ENCODE peak calls at places on chromosomes 11 and 22, in six cellular contexts. Z is lower lobe of right lung, O is PC-3, B is gastrocnemius medialis, T is ovary, D is sigmoid colon. Y is an unnamed sample. For H3K4me1, the result is how much of the 10 kb centered on the place peaks cover.

GRCh38 chr11:29019960-29020683 is 911.9 kb downstream of the METTL15 start:
- DNase-seq in Z (no peak), O (peak), B (no peak), T (no peak), D (no peak), Y (no peak)

GRCh38 chr22:47218671-47219070 is 456.2 kb downstream of the TBC1D22A start:
- DNase-seq in Z (no peak), O (no peak), B (no peak), T (no peak), D (peak), Y (no peak)

GRCh38 chr11:78921517-78921916 is 346.9 kb upstream of the NARS2 start:
- DNase-seq in Z (no peak), O (no peak), B (no peak), T (no peak), D (no peak), Y (no peak)

GRCh38 chr11:75024068-75024449 is 35.3 kb downstream of the NEU3 start:
- DNase-seq in Z (no peak), O (no peak), B (no peak), T (no peak), D (no peak), Y (no peak)

GRCh38 chr11:122731500-122731913 is 76.0 kb downstream of the UBASH3B start:
- DNase-seq in Z (no peak), O (peak), B (no peak), T (no peak), D (no peak), Y (no peak)

GRCh38 chr11:13321431-13321830 is 43.8 kb downstream of the BMAL1 start:
- DNase-seq in Z (no peak), O (no peak), B (no peak), T (no peak), D (no peak), Y (no peak)

GRCh38 chr11:85941380-85941973 is 86.3 kb downstream of the CCDC83 start:
- DNase-seq in Z (no peak), O (peak), B (peak), T (peak), D (peak), Y (peak)

GRCh38 chr11:119758291-119758690 is 29.3 kb upstream of the NECTIN1 start:
- DNase-seq in Z (no peak), O (no peak), B (no peak), T (no peak), D (no peak), Y (no peak)

GRCh38 chr11:34601085-34601444 is 19.8 kb upstream of the EHF start:
- DNase-seq in Z (no peak), O (no peak), B (no peak), T (no peak), D (no peak), Y (no peak)

GRCh38 chr11:57793711-57794110 is 32.1 kb downstream of the CTNND1 start:
- DNase-seq in Z (no peak), O (no peak), B (no peak), T (no peak), D (no peak), Y (no peak)

GRCh38 chr11:33413296-33413695 is 156.1 kb downstream of the HIPK3 start:
- DNase-seq in Z (no peak), O (no peak), B (no peak), T (no peak), D (no peak), Y (no peak)

GRCh38 chr11:129731316-129731715 is 84.3 kb upstream of the TMEM45B start:
- DNase-seq in Z (no peak), O (peak), B (no peak), T (no peak), D (no peak), Y (peak)

DNA sequence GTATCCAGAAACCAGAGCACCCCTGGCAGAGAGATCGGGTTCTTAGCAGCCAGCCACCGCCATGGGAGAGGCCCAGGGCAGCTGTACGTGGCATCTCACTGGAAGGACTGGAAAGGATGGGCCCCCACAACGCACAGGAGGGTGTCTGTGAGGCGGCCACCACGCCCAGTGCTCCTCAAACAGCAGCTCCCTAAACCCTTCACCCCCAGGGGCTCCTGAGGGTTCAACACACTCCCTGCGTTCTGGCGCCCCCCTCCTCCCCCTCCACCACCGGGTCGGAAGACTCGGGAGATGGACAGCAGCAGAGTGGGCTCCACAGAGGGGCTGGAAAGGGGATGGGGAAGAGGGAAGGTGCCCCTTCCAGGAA is 1.1 kb downstream of the MAPK12 start:
- DNase-seq in Z (no peak), O (no peak), B (no peak), T (no peak), D (no peak), Y (no peak)
- H3K27ac ChIP-seq in Z (no peak), O (no peak), B (peak), T (peak), D (no peak), Y (no peak)

GRCh38 chr22:46065733-46066454 is 84.4 kb upstream of the PPARA start:
- DNase-seq in Z (no peak), O (peak), B (no peak), T (no peak), D (no peak), Y (no peak)
- H3K4me1 ChIP-seq in Z (half or more), O (half or more), B (half or more), T (under half), D (under half), Y (under half)

GRCh38 chr11:38095268-38095667 is 1497.2 kb upstream of the RAG2 start:
- DNase-seq in Z (no peak), O (no peak), B (no peak), T (no peak), D (no peak), Y (no peak)

GRCh38 chr11:38089728-38090127 is 1491.7 kb upstream of the RAG2 start:
- DNase-seq in Z (no peak), O (peak), B (no peak), T (no peak), D (no peak), Y (no peak)
- H3K27ac ChIP-seq in Z (no peak), O (no peak), B (no peak), T (no peak), D (no peak), Y (no peak)

DNA sequence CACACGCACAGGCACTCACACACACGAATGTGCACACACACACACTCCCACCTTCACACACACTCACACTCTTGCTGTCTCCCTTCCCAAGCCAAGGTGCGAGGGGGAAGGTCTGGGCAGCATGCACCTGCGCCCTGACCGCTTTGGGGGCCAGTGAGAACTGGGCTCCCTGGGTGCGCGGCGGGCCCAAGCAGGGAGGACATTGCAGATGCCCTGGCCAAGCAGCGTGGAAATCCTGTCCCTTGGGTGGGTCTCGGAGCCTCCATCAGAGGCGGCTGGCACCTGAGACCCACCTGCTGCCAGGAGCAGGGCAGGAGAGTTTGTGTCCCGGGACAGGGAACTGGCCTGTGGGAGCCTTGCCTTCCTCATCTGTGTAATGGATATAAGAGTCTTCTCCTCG is 3.3 kb downstream of the CD81 start:
- DNase-seq in Z (no peak), O (no peak), B (no peak), T (no peak), D (no peak), Y (no peak)
- H3K4me1 ChIP-seq in Z (half or more), O (under half), B (half or more), T (under half), D (under half), Y (under half)

DNA sequence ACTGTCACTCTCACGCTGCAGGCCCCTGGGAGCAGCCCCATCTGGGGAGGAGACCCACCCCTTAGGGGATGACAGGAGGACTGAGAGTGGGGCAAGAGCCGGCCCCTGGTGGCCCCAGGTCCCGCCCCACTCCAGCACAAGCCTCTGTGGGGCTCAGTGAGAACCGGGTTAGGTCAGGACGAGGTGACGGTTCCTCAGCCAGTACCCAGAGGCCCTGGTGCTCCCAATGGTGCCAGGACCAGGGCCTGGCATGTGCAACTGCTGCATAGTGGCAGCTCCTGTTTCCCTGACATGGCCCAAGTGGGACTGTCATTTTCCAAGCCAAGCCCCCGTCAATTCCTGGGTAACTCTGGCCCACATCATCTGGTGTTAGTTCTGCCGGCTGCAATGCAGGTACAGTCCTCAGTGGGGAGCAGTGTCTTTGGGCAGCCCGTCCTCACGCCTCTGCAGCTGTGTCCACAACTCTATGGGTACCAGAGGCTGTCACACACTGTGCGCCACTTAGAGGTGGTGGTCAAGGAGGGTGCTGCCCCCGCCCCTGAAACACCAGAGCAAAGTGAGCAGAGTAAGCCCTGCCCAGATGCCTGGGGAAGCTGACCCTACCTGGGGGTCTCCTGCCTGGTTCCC is 15.9 kb downstream of the CHID1 start:
- DNase-seq in Z (no peak), O (no peak), B (no peak), T (no peak), D (no peak), Y (no peak)
- H3K27ac ChIP-seq in Z (no peak), O (no peak), B (no peak), T (no peak), D (no peak), Y (no peak)

DNA sequence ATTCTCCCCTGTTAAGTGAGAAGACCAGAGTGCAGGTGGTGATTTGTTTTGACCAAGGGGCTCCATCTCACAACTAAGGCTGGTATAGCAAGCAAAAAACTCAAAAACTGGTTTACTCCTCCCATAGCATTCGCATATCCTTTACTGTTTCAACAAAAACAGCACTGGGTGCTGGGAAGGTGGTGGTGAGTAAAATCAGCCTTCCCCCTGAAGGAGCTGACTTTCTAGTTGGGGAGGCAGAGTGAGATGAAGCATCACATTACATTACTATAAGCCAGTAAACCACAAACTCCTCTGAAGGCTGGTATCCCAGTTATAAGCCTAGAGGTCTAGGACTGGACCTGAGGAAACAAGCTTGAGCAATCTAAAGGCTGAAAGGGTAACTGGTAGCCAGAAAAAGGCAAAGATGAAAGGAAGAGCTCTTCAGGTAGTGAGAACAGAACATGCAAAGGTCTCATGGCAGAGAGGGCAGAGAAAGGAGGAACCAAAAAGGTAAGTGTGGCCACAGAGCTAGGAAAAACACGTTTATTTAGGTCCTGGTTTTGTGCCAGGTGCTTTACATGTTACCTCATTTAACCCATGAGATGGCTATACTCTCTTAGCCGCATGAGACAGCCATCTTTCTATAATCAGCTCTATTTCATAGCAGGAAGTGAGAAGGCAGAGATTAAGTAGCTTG is 22.3 kb downstream of the TMEM123 start:
- DNase-seq in Z (no peak), O (no peak), B (no peak), T (no peak), D (no peak), Y (no peak)
- H3K4me1 ChIP-seq in Z (under half), O (under half), B (under half), T (under half), D (under half), Y (under half)

DNA sequence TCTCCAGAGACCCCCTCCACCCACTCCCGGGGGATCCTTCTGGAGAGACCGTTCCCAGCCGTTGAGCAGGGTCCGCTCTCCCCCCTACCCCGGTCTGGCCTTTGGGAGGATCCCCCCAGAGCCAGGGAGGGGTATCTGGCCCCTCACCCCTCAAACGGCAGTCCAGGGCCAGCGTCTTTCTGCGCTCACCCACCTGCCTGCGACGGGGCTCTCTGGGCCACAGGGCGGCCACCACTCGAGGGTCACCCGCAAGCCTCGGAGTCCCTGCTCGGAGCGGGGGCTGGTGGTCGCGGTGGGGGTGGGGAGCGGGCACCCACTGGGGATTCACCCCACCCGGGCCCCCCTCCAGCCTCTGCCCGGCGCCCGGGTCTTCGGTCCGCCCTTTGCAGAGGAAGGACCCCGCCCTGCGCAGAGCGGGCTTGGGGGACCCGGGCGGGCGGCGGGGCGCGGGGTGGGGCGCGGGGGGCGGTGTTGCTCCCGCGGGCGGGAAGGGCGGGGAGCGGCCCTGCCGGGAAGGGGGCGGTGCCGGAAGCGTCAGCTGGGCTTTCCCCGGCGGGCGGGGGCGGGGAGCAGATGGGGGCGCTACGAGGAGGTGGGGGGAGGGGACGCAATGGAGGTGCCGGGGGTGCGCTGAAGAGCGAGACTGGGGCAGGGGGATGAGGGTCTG is 16.6 kb downstream of the CRELD2 start:
- DNase-seq in Z (peak), O (no peak), B (peak), T (peak), D (peak), Y (peak)
- H3K27ac ChIP-seq in Z (peak), O (no peak), B (peak), T (peak), D (peak), Y (peak)

DNA sequence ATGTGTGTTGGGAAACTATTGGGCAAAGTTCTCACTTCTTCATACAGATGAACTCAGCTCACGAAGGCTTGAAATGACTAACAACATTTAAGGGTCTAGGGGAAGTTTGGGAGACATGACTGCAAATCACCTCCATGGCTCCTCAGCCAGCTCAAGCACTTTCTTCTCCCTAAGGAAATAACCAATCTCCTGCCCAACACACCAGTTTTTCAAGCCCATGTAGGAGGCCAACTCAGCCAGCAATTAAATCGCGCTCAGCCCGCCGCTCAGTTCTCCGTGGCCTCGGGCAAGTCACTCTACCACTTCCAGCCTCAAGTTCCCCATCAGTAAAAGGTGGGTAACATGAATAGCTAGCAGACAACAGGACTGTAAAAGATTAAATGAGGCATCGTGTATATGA is 814 bp downstream of the POLDIP3 start:
- DNase-seq in Z (no peak), O (peak), B (no peak), T (no peak), D (no peak), Y (no peak)
- H3K4me1 ChIP-seq in Z (half or more), O (under half), B (half or more), T (under half), D (under half), Y (under half)